ENCODE peak calls at places on chromosomes 7 and 10, in eight cellular contexts. M, Y, Q, L, J, P, I and W are unnamed samples.

GRCh38 chr7:142611566-142612250 is 137.6 kb upstream of the PRSS1 start:
- DNase-seq in M (no peak), Y (peak), Q (no peak), L (no peak), J (no peak), P (no peak), I (no peak), W (no peak)

GRCh38 chr7:44735403-44736165 is 13.1 kb upstream of the ZMIZ2 start:
- DNase-seq in M (no peak), Y (peak), Q (no peak), L (peak), J (no peak), P (no peak), I (peak), W (peak)

GRCh38 chr10:50614444-50615137 is 9.2 kb downstream of the SGMS1 start:
- DNase-seq in M (peak), Y (no peak), Q (no peak), L (no peak), J (no peak), P (no peak), I (peak), W (no peak)

GRCh38 chr10:125548878-125549277 is 134.1 kb downstream of the TEX36 start:
- DNase-seq in M (no peak), Y (no peak), Q (no peak), L (no peak), J (no peak), P (no peak), I (no peak), W (no peak)

GRCh38 chr10:7610651-7611389 is 55.9 kb downstream of the ITIH5 start:
- DNase-seq in M (no peak), Y (no peak), Q (peak), L (peak), J (no peak), P (peak), I (no peak), W (peak)

GRCh38 chr7:127900735-127901685 is 130.2 kb downstream of the LRRC4 start:
- DNase-seq in M (no peak), Y (no peak), Q (no peak), L (no peak), J (no peak), P (no peak), I (no peak), W (no peak)

GRCh38 chr7:70563960-70564359 is 568.0 kb upstream of the GALNT17 start:
- DNase-seq in M (no peak), Y (no peak), Q (no peak), L (no peak), J (no peak), P (no peak), I (no peak), W (no peak)

GRCh38 chr7:125057974-125058373 is 128.3 kb upstream of the POT1 start:
- DNase-seq in M (no peak), Y (no peak), Q (no peak), L (no peak), J (no peak), P (no peak), I (no peak), W (no peak)

GRCh38 chr10:120969219-120969645 is 118.1 kb downstream of the WDR11 start:
- DNase-seq in M (no peak), Y (no peak), Q (no peak), L (peak), J (no peak), P (no peak), I (peak), W (no peak)

GRCh38 chr10:24645022-24645421 is 78.7 kb downstream of the ARHGAP21 start:
- DNase-seq in M (no peak), Y (no peak), Q (no peak), L (no peak), J (no peak), P (no peak), I (no peak), W (no peak)

GRCh38 chr7:73369009-73369408 is 41.0 kb downstream of the FKBP6 start:
- DNase-seq in M (no peak), Y (no peak), Q (no peak), L (no peak), J (no peak), P (no peak), I (no peak), W (no peak)

GRCh38 chr10:70109064-70109729 is 23.4 kb downstream of the AIFM2 start:
- DNase-seq in M (no peak), Y (no peak), Q (no peak), L (no peak), J (no peak), P (no peak), I (no peak), W (no peak)

GRCh38 chr10:22042557-22043326 is 39.2 kb upstream of the DNAJC1 start:
- DNase-seq in M (no peak), Y (no peak), Q (no peak), L (no peak), J (no peak), P (no peak), I (no peak), W (peak)

GRCh38 chr7:51316262-51316665 is 345 bp downstream of the COBL start:
- DNase-seq in M (no peak), Y (no peak), Q (peak), L (no peak), J (no peak), P (no peak), I (peak), W (no peak)

GRCh38 chr10:8235253-8236027 is 181.0 kb downstream of the GATA3 start:
- DNase-seq in M (no peak), Y (no peak), Q (no peak), L (no peak), J (no peak), P (no peak), I (no peak), W (no peak)

GRCh38 chr10:75723319-75723965 is 292.0 kb downstream of the LRMDA start:
- DNase-seq in M (no peak), Y (no peak), Q (no peak), L (no peak), J (no peak), P (no peak), I (no peak), W (no peak)

GRCh38 chr10:86673827-86674581 is 5.7 kb downstream of the LDB3 start:
- DNase-seq in M (no peak), Y (no peak), Q (no peak), L (no peak), J (no peak), P (no peak), I (no peak), W (no peak)

GRCh38 chr7:126790763-126791162 is 462.0 kb downstream of the GRM8 start:
- DNase-seq in M (no peak), Y (no peak), Q (no peak), L (no peak), J (no peak), P (no peak), I (no peak), W (no peak)

GRCh38 chr7:155230169-155230593 is 67.5 kb upstream of the INSIG1 start:
- DNase-seq in M (no peak), Y (peak), Q (peak), L (peak), J (no peak), P (no peak), I (no peak), W (peak)

GRCh38 chr10:36441557-36441956 is 683.8 kb upstream of the ANKRD30A start:
- DNase-seq in M (no peak), Y (no peak), Q (no peak), L (peak), J (no peak), P (no peak), I (no peak), W (peak)

GRCh38 chr10:32982293-32982709 is 24.3 kb upstream of the ITGB1 start:
- DNase-seq in M (no peak), Y (peak), Q (no peak), L (peak), J (no peak), P (no peak), I (no peak), W (peak)

GRCh38 chr7:90210475-90210874 is 1.1 kb upstream of the STEAP2 start:
- DNase-seq in M (no peak), Y (no peak), Q (no peak), L (no peak), J (no peak), P (no peak), I (no peak), W (no peak)

GRCh38 chr7:127968547-127968946 is 62.7 kb downstream of the LRRC4 start:
- DNase-seq in M (no peak), Y (no peak), Q (no peak), L (peak), J (no peak), P (no peak), I (no peak), W (peak)

GRCh38 chr7:92837214-92837749 is 909 bp upstream of the CDK6 start:
- DNase-seq in M (no peak), Y (no peak), Q (no peak), L (peak), J (no peak), P (no peak), I (no peak), W (peak)

GRCh38 chr10:124739996-124740373 is 4.2 kb downstream of the FAM53B start:
- DNase-seq in M (no peak), Y (no peak), Q (no peak), L (no peak), J (no peak), P (peak), I (no peak), W (peak)

GRCh38 chr7:7698930-7699329 is 19.5 kb downstream of the RPA3 start:
- DNase-seq in M (no peak), Y (no peak), Q (no peak), L (no peak), J (no peak), P (no peak), I (no peak), W (no peak)

GRCh38 chr10:48252354-48252650 is 22.2 kb downstream of the FRMPD2 start:
- DNase-seq in M (no peak), Y (no peak), Q (peak), L (no peak), J (no peak), P (no peak), I (no peak), W (no peak)

GRCh38 chr7:95526128-95526738 is 40.5 kb downstream of the ASB4 start:
- DNase-seq in M (no peak), Y (no peak), Q (no peak), L (no peak), J (no peak), P (no peak), I (no peak), W (no peak)

GRCh38 chr10:124669141-124669823 is 74.9 kb downstream of the FAM53B start:
- DNase-seq in M (no peak), Y (no peak), Q (no peak), L (no peak), J (no peak), P (no peak), I (no peak), W (no peak)

GRCh38 chr7:1385086-1385808 is 74.0 kb downstream of the MICALL2 start:
- DNase-seq in M (no peak), Y (no peak), Q (no peak), L (no peak), J (no peak), P (no peak), I (no peak), W (no peak)

GRCh38 chr7:155980841-155981240 is 168.6 kb upstream of the SHH start:
- DNase-seq in M (no peak), Y (no peak), Q (peak), L (no peak), J (no peak), P (no peak), I (no peak), W (no peak)

GRCh38 chr10:47315426-47315825 is 6.8 kb upstream of the GDF2 start:
- DNase-seq in M (no peak), Y (no peak), Q (no peak), L (no peak), J (no peak), P (no peak), I (no peak), W (no peak)

GRCh38 chr7:3282457-3282856 is 18.6 kb upstream of the SDK1 start:
- DNase-seq in M (no peak), Y (peak), Q (peak), L (no peak), J (no peak), P (no peak), I (no peak), W (peak)

GRCh38 chr7:49852619-49853462 is 79.4 kb downstream of the VWC2 start:
- DNase-seq in M (peak), Y (no peak), Q (no peak), L (peak), J (no peak), P (peak), I (peak), W (peak)

GRCh38 chr7:17971392-17971791 is 31.1 kb upstream of the SNX13 start:
- DNase-seq in M (no peak), Y (no peak), Q (no peak), L (peak), J (no peak), P (no peak), I (no peak), W (peak)

GRCh38 chr7:148611692-148612091 is 21.1 kb downstream of the C7orf33 start:
- DNase-seq in M (no peak), Y (no peak), Q (no peak), L (no peak), J (no peak), P (no peak), I (no peak), W (no peak)
- TF ChIP-seq CTCF in M (no peak), Y (no peak), Q (no peak), L (no peak), J (no peak), P (no peak), I (peak), W (no peak)

GRCh38 chr7:99560834-99561734 is 2.6 kb downstream of the ZNF655 start:
- DNase-seq in M (no peak), Y (no peak), Q (no peak), L (no peak), J (no peak), P (no peak), I (no peak), W (no peak)

GRCh38 chr7:99562114-99562784 is 3.8 kb downstream of the ZNF655 start:
- DNase-seq in M (no peak), Y (no peak), Q (no peak), L (no peak), J (no peak), P (no peak), I (no peak), W (no peak)

GRCh38 chr7:99561735-99562051 is 3.3 kb downstream of the ZNF655 start:
- DNase-seq in M (no peak), Y (no peak), Q (no peak), L (no peak), J (no peak), P (no peak), I (no peak), W (no peak)

GRCh38 chr7:99563650-99564049 is 5.2 kb downstream of the ZNF655 start:
- DNase-seq in M (no peak), Y (no peak), Q (no peak), L (peak), J (no peak), P (no peak), I (no peak), W (peak)

GRCh38 chr7:99562832-99563231 is 4.4 kb downstream of the ZNF655 start:
- DNase-seq in M (no peak), Y (peak), Q (no peak), L (peak), J (no peak), P (no peak), I (no peak), W (peak)
- H3K4me3 ChIP-seq in M (no peak), Y (no peak), Q (no peak), L (no peak), J (no peak), P (no peak), I (no peak), W (no peak)

GRCh38 chr10:128280271-128280670 is 154.0 kb upstream of the MKI67 start:
- DNase-seq in M (no peak), Y (no peak), Q (no peak), L (no peak), J (no peak), P (no peak), I (no peak), W (no peak)
- TF ChIP-seq CTCF in M (no peak), Y (no peak), Q (no peak), L (no peak), J (no peak), P (no peak), I (no peak), W (no peak)

DNA sequence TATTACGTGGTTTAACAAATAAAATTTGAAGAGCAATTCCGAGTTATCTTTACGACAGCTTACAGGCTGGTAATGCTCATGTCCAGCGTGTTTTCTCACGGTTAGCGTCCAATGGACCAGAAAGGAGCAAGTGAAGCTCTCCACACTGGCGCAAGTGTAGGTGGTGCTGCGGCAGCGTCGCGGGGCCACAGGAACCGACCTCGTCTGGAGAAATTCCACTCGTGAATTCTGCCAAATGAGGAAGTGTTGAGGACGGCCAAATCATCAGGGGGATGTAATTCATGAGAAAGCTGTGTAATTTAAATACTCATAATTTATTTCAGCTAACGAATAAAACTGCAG is 350 bp upstream of the ZNF37A start:
- DNase-seq in M (peak), Y (no peak), Q (no peak), L (no peak), J (no peak), P (no peak), I (no peak), W (no peak)
- H3K4me3 ChIP-seq in M (peak), Y (peak), Q (peak), L (peak), J (peak), P (peak), I (peak), W (peak)

GRCh38 chr7:100049441-100050291 is at the start of gene ZSCAN21:
- DNase-seq in M (peak), Y (peak), Q (peak), L (peak), J (peak), P (peak), I (peak), W (peak)
- TF ChIP-seq CTCF in M (peak), Y (no peak), Q (no peak), L (peak), J (no peak), P (peak), I (no peak), W (no peak)

DNA sequence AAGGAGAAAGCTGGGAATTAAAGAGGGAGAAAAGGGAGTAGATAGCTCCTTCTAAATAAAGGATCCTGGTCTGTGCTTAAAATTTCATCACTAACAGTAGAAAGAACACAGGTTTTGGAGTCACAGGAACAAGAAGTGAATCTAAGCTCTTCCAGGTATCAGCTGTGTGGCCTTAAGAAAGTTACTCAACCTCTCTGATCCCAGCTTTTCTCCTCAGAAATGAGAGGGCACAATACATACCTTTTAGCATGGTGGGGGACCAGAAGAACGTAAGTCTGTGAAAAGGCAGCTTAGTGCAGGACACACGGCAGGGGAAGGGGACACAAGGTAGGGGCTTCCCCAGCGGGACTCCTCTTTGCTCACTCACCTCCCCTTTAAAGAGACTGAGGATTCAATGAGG is 13.4 kb downstream of the GFRA1 start:
- DNase-seq in M (no peak), Y (no peak), Q (no peak), L (no peak), J (no peak), P (no peak), I (no peak), W (no peak)
- H3K4me3 ChIP-seq in M (no peak), Y (no peak), Q (no peak), L (no peak), J (no peak), P (no peak), I (no peak), W (no peak)

GRCh38 chr10:44647473-44647872 is 262.6 kb upstream of the CXCL12 start:
- DNase-seq in M (no peak), Y (no peak), Q (no peak), L (no peak), J (no peak), P (no peak), I (no peak), W (no peak)
- TF ChIP-seq CTCF in M (no peak), Y (no peak), Q (no peak), L (no peak), J (no peak), P (no peak), I (no peak), W (no peak)